ENCODE peak calls at places on chromosomes 4 and X, in four cellular contexts. Q is glutamatergic neuron, O is epithelial cell of esophagus, I is pancreas. Y is an unnamed sample.
A peak's percentile ranks its signal among the peaks of the same experiment; 100 is the strongest.

GRCh38 chrX:21993265-21993664 is 38.9 kb upstream of the PHEX start:
- DNase-seq in Q (no peak), O (no peak), I (peak; percentile 33), Y (no peak)

GRCh38 chr4:87055340-87055739 is 120.5 kb downstream of the AFF1 start:
- DNase-seq in Q (no peak), O (no peak), I (no peak), Y (no peak)

GRCh38 chr4:2042207-2042946 is 16.8 kb upstream of the NAT8L start:
- DNase-seq in Q (peak; percentile 60), O (no peak), I (no peak), Y (no peak)

GRCh38 chr4:95362906-95363578 is 185.7 kb downstream of the UNC5C start:
- DNase-seq in Q (peak; percentile 28), O (peak; percentile 4), I (no peak), Y (peak; percentile 36)

GRCh38 chr4:498328-498919 is 532 bp downstream of the ZNF721 start:
- DNase-seq in Q (no peak), O (no peak), I (no peak), Y (no peak)

GRCh38 chr4:4735136-4735754 is 124.2 kb upstream of the MSX1 start:
- DNase-seq in Q (no peak), O (no peak), I (no peak), Y (no peak)

GRCh38 chr4:158193171-158193749 is 17.0 kb upstream of the TMEM144 start:
- DNase-seq in Q (no peak), O (peak; percentile 42), I (no peak), Y (peak; percentile 60)

GRCh38 chr4:104906274-104906673 is 240.4 kb upstream of the TET2 start:
- DNase-seq in Q (no peak), O (no peak), I (no peak), Y (no peak)

GRCh38 chr4:187283306-187283705 is 559.6 kb upstream of the FAT1 start:
- DNase-seq in Q (no peak), O (no peak), I (no peak), Y (peak; percentile 12)

GRCh38 chr4:156496797-156497196 is 474.8 kb downstream of the PDGFC start:
- DNase-seq in Q (no peak), O (no peak), I (no peak), Y (no peak)

GRCh38 chrX:53223068-53223693 is 1.8 kb downstream of the KDM5C start:
- DNase-seq in Q (no peak), O (peak; percentile 10), I (no peak), Y (peak; percentile 38)

GRCh38 chr4:14719053-14719452 is 283.2 kb upstream of the CPEB2 start:
- DNase-seq in Q (no peak), O (peak; percentile 82), I (peak; percentile 17), Y (peak; percentile 27)

GRCh38 chrX:44568196-44568595 is 25.5 kb upstream of the FUNDC1 start:
- DNase-seq in Q (no peak), O (no peak), I (no peak), Y (no peak)

GRCh38 chr4:184825394-184826314 is at the start of gene ACSL1:
- DNase-seq in Q (peak; percentile 86), O (peak; percentile 67), I (peak; percentile 75), Y (peak; percentile 65)

GRCh38 chrX:44872319-44872816 is 620 bp upstream of the KDM6A start:
- DNase-seq in Q (peak; percentile 43), O (peak; percentile 22), I (peak; percentile 63), Y (peak; percentile 34)

GRCh38 chr4:4182835-4183568 is 43.7 kb downstream of the OTOP1 start:
- DNase-seq in Q (peak; percentile 55), O (no peak), I (no peak), Y (peak; percentile 27)

GRCh38 chrX:45756562-45756961 is 555.9 kb upstream of the DIPK2B start:
- DNase-seq in Q (no peak), O (no peak), I (no peak), Y (no peak)

GRCh38 chr4:67762091-67762490 is 7.9 kb upstream of the GNRHR start:
- DNase-seq in Q (no peak), O (no peak), I (no peak), Y (peak; percentile 2)

GRCh38 chr4:1638272-1638598 is 45.9 kb downstream of the FAM53A start:
- DNase-seq in Q (no peak), O (no peak), I (no peak), Y (no peak)

GRCh38 chrX:124033821-124034220 is 72.3 kb downstream of the STAG2 start:
- DNase-seq in Q (no peak), O (peak; percentile 8), I (no peak), Y (peak; percentile 9)

GRCh38 chr4:87309625-87310024 is 13.1 kb downstream of the HSD17B13 start:
- DNase-seq in Q (no peak), O (no peak), I (no peak), Y (no peak)

GRCh38 chrX:134692990-134693389 is 34.7 kb upstream of the PLAC1 start:
- DNase-seq in Q (no peak), O (peak; percentile 81), I (no peak), Y (no peak)

GRCh38 chr4:108051343-108051742 is 61.7 kb downstream of the HADH start:
- DNase-seq in Q (no peak), O (no peak), I (no peak), Y (no peak)

GRCh38 chr4:58587856-58588255 is 1477.7 kb upstream of the IGFBP7 start:
- DNase-seq in Q (no peak), O (peak; percentile 51), I (no peak), Y (peak; percentile 90)

GRCh38 chr4:73734405-73735070 is 5.8 kb upstream of the CXCL8 start:
- DNase-seq in Q (no peak), O (no peak), I (no peak), Y (no peak)

GRCh38 chrX:106935175-106935574 is 15.0 kb downstream of the CLDN2 start:
- DNase-seq in Q (no peak), O (no peak), I (no peak), Y (no peak)

GRCh38 chr4:6608758-6609414 is 31.6 kb upstream of the MRFAP1 start:
- DNase-seq in Q (peak; percentile 44), O (no peak), I (no peak), Y (no peak)
- TF ChIP-seq CTCF in Q (no peak), O (no peak), I (no peak), Y (no peak)

GRCh38 chr4:78691333-78691732 is 84.8 kb upstream of the BMP2K start:
- DNase-seq in Q (no peak), O (no peak), I (no peak), Y (no peak)
- TF ChIP-seq CTCF in Q (no peak), O (no peak), I (no peak), Y (no peak)

GRCh38 chr4:139564502-139564901 is 8.5 kb upstream of the SETD7 start:
- DNase-seq in Q (no peak), O (no peak), I (no peak), Y (no peak)
- TF ChIP-seq CTCF in Q (no peak), O (no peak), I (no peak), Y (no peak)

GRCh38 chr4:53709693-53710092 is 118.4 kb upstream of the LNX1 start:
- DNase-seq in Q (no peak), O (no peak), I (no peak), Y (no peak)
- TF ChIP-seq CTCF in Q (no peak), O (no peak), I (no peak), Y (peak; percentile 9)

GRCh38 chrX:78800694-78801093 is 53.2 kb downstream of the LPAR4 start:
- DNase-seq in Q (no peak), O (no peak), I (no peak), Y (no peak)
- TF ChIP-seq CTCF in Q (no peak), O (no peak), I (no peak), Y (no peak)

GRCh38 chrX:36898301-36898700 is 109.9 kb upstream of the FAM47C start:
- DNase-seq in Q (no peak), O (peak; percentile 13), I (no peak), Y (peak; percentile 28)
- TF ChIP-seq CTCF in Q (peak; percentile 52), O (peak; percentile 50), I (peak; percentile 53), Y (peak; percentile 31)

GRCh38 chr4:75860606-75861005 is 41.6 kb downstream of the PPEF2 start:
- DNase-seq in Q (no peak), O (no peak), I (no peak), Y (no peak)

GRCh38 chr4:75858721-75859120 is 43.5 kb downstream of the PPEF2 start:
- DNase-seq in Q (no peak), O (no peak), I (no peak), Y (no peak)
- TF ChIP-seq CTCF in Q (no peak), O (no peak), I (no peak), Y (no peak)

Y was measured in MCF 10A.